ENCODE peak calls at places on chromosomes 12 and 14, in five cellular contexts. T is HCT116, X is A549, Q is NB4, S is HepG2. L is an unnamed sample.

GRCh38 chr14:77301103-77301502 is 19.6 kb downstream of the POMT2 start:
- DNase-seq in X (peak), T (peak), Q (peak), S (peak), L (peak)

GRCh38 chr12:5123921-5124320 is 80.2 kb downstream of the KCNA5 start:
- DNase-seq in X (no peak), Q (no peak), S (no peak), T (no peak), L (no peak)

GRCh38 chr14:95294834-95295599 is 24.7 kb downstream of the CLMN start:
- DNase-seq in X (peak), T (peak), Q (no peak), S (peak), L (no peak)

GRCh38 chr12:24109381-24110039 is 160.0 kb upstream of the SOX5 start:
- DNase-seq in S (peak), X (peak), Q (peak), T (no peak), L (peak)

GRCh38 chr14:23380197-23381016 is 3.6 kb downstream of the CMTM5 start:
- DNase-seq in X (no peak), S (no peak), T (no peak), Q (no peak), L (no peak)

GRCh38 chr12:107402041-107403022 is 283.3 kb upstream of the PWP1 start:
- DNase-seq in X (peak), Q (peak), T (peak), S (peak), L (peak)

GRCh38 chr12:3046441-3047200 is 30.6 kb upstream of the TSPAN9 start:
- DNase-seq in T (no peak), Q (no peak), S (no peak), X (no peak), L (no peak)

GRCh38 chr14:53613404-53614253 is 343.0 kb downstream of the BMP4 start:
- DNase-seq in X (peak), S (peak), Q (no peak), T (peak), L (no peak)

GRCh38 chr14:80239631-80240030 is 28.3 kb upstream of the DIO2 start:
- DNase-seq in T (no peak), S (no peak), Q (no peak), X (no peak), L (no peak)

GRCh38 chr14:33515441-33515840 is 435.4 kb downstream of the EGLN3 start:
- DNase-seq in T (no peak), X (no peak), Q (no peak), S (no peak), L (no peak)

GRCh38 chr12:12592930-12593329 is 18.7 kb upstream of the CREBL2 start:
- DNase-seq in S (peak), Q (no peak), T (no peak), X (peak), L (no peak)

GRCh38 chr12:44851586-44851985 is 24.5 kb downstream of the NELL2 start:
- DNase-seq in S (no peak), T (no peak), Q (no peak), X (no peak), L (no peak)

GRCh38 chr12:29309320-29309902 is 71.6 kb downstream of the ERGIC2 start:
- DNase-seq in S (no peak), T (peak), Q (peak), X (peak), L (peak)

DNA sequence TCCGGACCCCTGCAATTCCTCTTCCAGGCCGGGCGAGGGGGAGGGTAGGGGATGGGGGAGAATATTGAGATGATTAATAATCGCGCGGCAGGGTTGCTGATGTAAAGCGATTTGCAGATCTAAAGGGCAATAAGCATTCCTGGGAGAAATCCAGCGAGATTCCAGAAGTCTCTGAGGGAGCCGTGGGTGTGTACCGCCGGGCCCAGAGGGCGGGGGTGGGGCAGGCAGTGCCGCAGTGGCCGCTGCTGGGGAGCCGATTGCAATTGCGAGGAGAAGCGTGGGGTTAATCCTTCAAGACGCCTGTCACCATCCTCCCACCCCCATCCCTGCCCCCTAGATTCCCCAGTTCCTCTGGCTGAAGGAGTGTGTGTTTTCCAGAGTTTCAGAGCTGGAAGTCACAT is 16.4 kb downstream of the FOS start:
- DNase-seq in Q (peak), T (no peak), X (peak), S (no peak), L (peak)
- TF ChIP-seq POLR2A in Q (no peak), T (no peak), X (no peak), S (no peak), L (no peak)

DNA sequence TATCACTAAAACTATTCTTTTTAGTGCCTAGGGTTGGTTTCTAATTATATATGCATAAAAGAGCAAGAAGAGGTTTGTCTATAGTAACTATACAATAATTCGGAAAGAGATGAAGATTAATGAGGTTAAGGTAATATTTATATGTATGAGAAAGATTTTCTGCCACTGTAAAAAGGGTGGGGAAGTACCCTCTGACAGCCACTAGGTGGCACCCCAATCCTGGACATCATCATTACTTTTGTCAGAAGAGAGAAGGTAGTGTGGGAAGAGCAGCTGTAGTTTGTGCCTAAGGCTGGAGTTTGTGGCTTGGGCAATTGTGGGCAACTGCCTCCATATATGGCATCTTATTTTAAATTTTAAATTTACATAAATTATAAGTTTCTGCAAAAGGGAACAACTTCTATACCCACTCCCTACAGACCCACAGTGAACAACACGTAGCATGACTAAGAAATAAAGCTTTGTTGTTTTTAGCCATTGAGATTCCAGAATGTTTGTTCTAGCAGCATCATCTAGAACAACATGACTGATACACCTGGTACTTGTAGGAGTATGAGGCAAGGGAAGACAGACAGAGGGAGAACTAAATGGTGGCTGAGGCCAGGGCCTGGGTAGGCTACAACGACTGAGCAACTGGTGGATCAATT is 34.4 kb upstream of the SYCP3 start:
- DNase-seq in Q (peak), T (peak), X (peak), S (peak), L (peak)
- TF ChIP-seq MAX in Q (no peak), T (no peak), X (no peak), S (no peak), L (no peak)

GRCh38 chr12:120528861-120529525 is at the start of gene COQ5:
- DNase-seq in Q (peak), T (peak), X (peak), S (peak), L (peak)
- TF ChIP-seq POLR2A in Q (peak), T (peak), X (peak), S (peak), L (peak)

GRCh38 chr14:61671086-61671485 is 24.2 kb upstream of the HIF1A start:
- DNase-seq in X (no peak), Q (no peak), T (no peak), S (no peak), L (no peak)
- TF ChIP-seq MAX in X (no peak), Q (no peak), T (no peak), S (no peak), L (no peak)

GRCh38 chr12:7101694-7102131 is 7.3 kb downstream of the C1RL start:
- DNase-seq in X (no peak), S (no peak), T (no peak), Q (no peak), L (no peak)
- TF ChIP-seq POLR2A in X (no peak), S (no peak), T (no peak), Q (no peak), L (no peak)

L was measured in K562.